ENCODE peak calls at places on chromosome 5, in nine cellular contexts. One of them, this sample, is unnamed.

GRCh38 chr5:62431735-62432617 is 19.4 kb downstream of the IPO11 start:
- DNase-seq in BJ: no peak
- DNase-seq in A549: no peak
- DNase-seq in midbrain: peak
- DNase-seq in stimulated activated CD4-positive, alpha-beta T cell treated with anti-CD3 and anti-CD28 coated beads, TNF-alpha, amount 100 ng/mL, for 24 hours: no peak
- DNase-seq in HT1080: no peak
- DNase-seq in astrocyte: no peak
- DNase-seq in Peyer's patch: no peak
- DNase-seq in substantia nigra: no peak
- DNase-seq in this sample: no peak

GRCh38 chr5:78628260-78629024 is 20.1 kb downstream of the LHFPL2 start:
- DNase-seq in BJ: no peak
- DNase-seq in A549: no peak
- DNase-seq in midbrain: no peak
- DNase-seq in stimulated activated CD4-positive, alpha-beta T cell treated with anti-CD3 and anti-CD28 coated beads, TNF-alpha, amount 100 ng/mL, for 24 hours: no peak
- DNase-seq in HT1080: no peak
- DNase-seq in astrocyte: peak
- DNase-seq in Peyer's patch: no peak
- DNase-seq in substantia nigra: no peak
- DNase-seq in this sample: no peak

GRCh38 chr5:24642022-24642421 is 2.8 kb downstream of the CDH10 start:
- DNase-seq in BJ: no peak
- DNase-seq in A549: peak
- DNase-seq in midbrain: peak
- DNase-seq in stimulated activated CD4-positive, alpha-beta T cell treated with anti-CD3 and anti-CD28 coated beads, TNF-alpha, amount 100 ng/mL, for 24 hours: no peak
- DNase-seq in HT1080: peak
- DNase-seq in astrocyte: peak
- DNase-seq in Peyer's patch: no peak
- DNase-seq in substantia nigra: no peak
- DNase-seq in this sample: peak

GRCh38 chr5:96595300-96596090 is 66.7 kb upstream of the CAST start:
- DNase-seq in BJ: no peak
- DNase-seq in A549: peak
- DNase-seq in midbrain: no peak
- DNase-seq in stimulated activated CD4-positive, alpha-beta T cell treated with anti-CD3 and anti-CD28 coated beads, TNF-alpha, amount 100 ng/mL, for 24 hours: no peak
- DNase-seq in HT1080: peak
- DNase-seq in astrocyte: no peak
- DNase-seq in Peyer's patch: no peak
- DNase-seq in substantia nigra: no peak
- DNase-seq in this sample: peak

GRCh38 chr5:122099060-122099790 is 21.2 kb upstream of the LOX start:
- DNase-seq in BJ: no peak
- DNase-seq in A549: peak
- DNase-seq in midbrain: no peak
- DNase-seq in stimulated activated CD4-positive, alpha-beta T cell treated with anti-CD3 and anti-CD28 coated beads, TNF-alpha, amount 100 ng/mL, for 24 hours: no peak
- DNase-seq in HT1080: peak
- DNase-seq in astrocyte: peak
- DNase-seq in Peyer's patch: no peak
- DNase-seq in substantia nigra: no peak
- DNase-seq in this sample: peak

GRCh38 chr5:114360362-114360761 is 1.5 kb upstream of the KCNN2 start:
- DNase-seq in BJ: no peak
- DNase-seq in A549: no peak
- DNase-seq in midbrain: no peak
- DNase-seq in stimulated activated CD4-positive, alpha-beta T cell treated with anti-CD3 and anti-CD28 coated beads, TNF-alpha, amount 100 ng/mL, for 24 hours: no peak
- DNase-seq in HT1080: no peak
- DNase-seq in astrocyte: no peak
- DNase-seq in Peyer's patch: no peak
- DNase-seq in substantia nigra: no peak
- DNase-seq in this sample: no peak

GRCh38 chr5:160903076-160903475 is 51.1 kb upstream of the ATP10B start:
- DNase-seq in BJ: no peak
- DNase-seq in A549: no peak
- DNase-seq in midbrain: no peak
- DNase-seq in stimulated activated CD4-positive, alpha-beta T cell treated with anti-CD3 and anti-CD28 coated beads, TNF-alpha, amount 100 ng/mL, for 24 hours: no peak
- DNase-seq in HT1080: no peak
- DNase-seq in astrocyte: no peak
- DNase-seq in Peyer's patch: no peak
- DNase-seq in substantia nigra: no peak
- DNase-seq in this sample: no peak

GRCh38 chr5:151772029-151772867 is 494 bp downstream of the G3BP1 start:
- DNase-seq in BJ: no peak
- DNase-seq in A549: peak
- DNase-seq in midbrain: peak
- DNase-seq in stimulated activated CD4-positive, alpha-beta T cell treated with anti-CD3 and anti-CD28 coated beads, TNF-alpha, amount 100 ng/mL, for 24 hours: peak
- DNase-seq in HT1080: peak
- DNase-seq in astrocyte: peak
- DNase-seq in Peyer's patch: peak
- DNase-seq in substantia nigra: no peak
- DNase-seq in this sample: peak

GRCh38 chr5:71677977-71678376 is 41.1 kb upstream of the CARTPT start:
- DNase-seq in BJ: no peak
- DNase-seq in A549: no peak
- DNase-seq in midbrain: no peak
- DNase-seq in stimulated activated CD4-positive, alpha-beta T cell treated with anti-CD3 and anti-CD28 coated beads, TNF-alpha, amount 100 ng/mL, for 24 hours: no peak
- DNase-seq in HT1080: no peak
- DNase-seq in astrocyte: no peak
- DNase-seq in Peyer's patch: no peak
- DNase-seq in substantia nigra: no peak
- DNase-seq in this sample: no peak

GRCh38 chr5:35458824-35459207 is 158.8 kb upstream of the SPEF2 start:
- DNase-seq in BJ: no peak
- DNase-seq in A549: no peak
- DNase-seq in midbrain: no peak
- DNase-seq in stimulated activated CD4-positive, alpha-beta T cell treated with anti-CD3 and anti-CD28 coated beads, TNF-alpha, amount 100 ng/mL, for 24 hours: no peak
- DNase-seq in HT1080: no peak
- DNase-seq in astrocyte: no peak
- DNase-seq in Peyer's patch: no peak
- DNase-seq in substantia nigra: no peak
- DNase-seq in this sample: no peak

GRCh38 chr5:18761801-18762200 is 1127.5 kb downstream of the TAF11L14 start:
- DNase-seq in BJ: no peak
- DNase-seq in A549: no peak
- DNase-seq in midbrain: no peak
- DNase-seq in stimulated activated CD4-positive, alpha-beta T cell treated with anti-CD3 and anti-CD28 coated beads, TNF-alpha, amount 100 ng/mL, for 24 hours: no peak
- DNase-seq in HT1080: peak
- DNase-seq in astrocyte: peak
- DNase-seq in Peyer's patch: no peak
- DNase-seq in substantia nigra: no peak
- DNase-seq in this sample: no peak

GRCh38 chr5:172958268-172959046 is 767 bp upstream of the RPL26L1 start:
- DNase-seq in BJ: no peak
- DNase-seq in A549: peak
- DNase-seq in midbrain: peak
- DNase-seq in stimulated activated CD4-positive, alpha-beta T cell treated with anti-CD3 and anti-CD28 coated beads, TNF-alpha, amount 100 ng/mL, for 24 hours: peak
- DNase-seq in HT1080: no peak
- DNase-seq in astrocyte: no peak
- DNase-seq in Peyer's patch: peak
- DNase-seq in substantia nigra: no peak
- DNase-seq in this sample: no peak

GRCh38 chr5:153797484-153797883 is 241.2 kb downstream of the FAM114A2 start:
- DNase-seq in BJ: no peak
- DNase-seq in A549: no peak
- DNase-seq in midbrain: no peak
- DNase-seq in stimulated activated CD4-positive, alpha-beta T cell treated with anti-CD3 and anti-CD28 coated beads, TNF-alpha, amount 100 ng/mL, for 24 hours: no peak
- DNase-seq in HT1080: no peak
- DNase-seq in astrocyte: no peak
- DNase-seq in Peyer's patch: no peak
- DNase-seq in substantia nigra: no peak
- DNase-seq in this sample: no peak

GRCh38 chr5:375921-376871 is 54.7 kb downstream of the AHRR start:
- DNase-seq in BJ: no peak
- DNase-seq in A549: no peak
- DNase-seq in midbrain: no peak
- DNase-seq in stimulated activated CD4-positive, alpha-beta T cell treated with anti-CD3 and anti-CD28 coated beads, TNF-alpha, amount 100 ng/mL, for 24 hours: no peak
- DNase-seq in HT1080: no peak
- DNase-seq in astrocyte: no peak
- DNase-seq in Peyer's patch: peak
- DNase-seq in substantia nigra: no peak
- DNase-seq in this sample: no peak

GRCh38 chr5:38011641-38012188 is 171.9 kb upstream of the GDNF start:
- DNase-seq in BJ: no peak
- DNase-seq in A549: no peak
- DNase-seq in midbrain: no peak
- DNase-seq in stimulated activated CD4-positive, alpha-beta T cell treated with anti-CD3 and anti-CD28 coated beads, TNF-alpha, amount 100 ng/mL, for 24 hours: no peak
- DNase-seq in HT1080: no peak
- DNase-seq in astrocyte: no peak
- DNase-seq in Peyer's patch: no peak
- DNase-seq in substantia nigra: no peak
- DNase-seq in this sample: no peak

GRCh38 chr5:116506448-116506847 is 68.2 kb downstream of the SEMA6A start:
- DNase-seq in BJ: no peak
- DNase-seq in A549: no peak
- DNase-seq in midbrain: no peak
- DNase-seq in stimulated activated CD4-positive, alpha-beta T cell treated with anti-CD3 and anti-CD28 coated beads, TNF-alpha, amount 100 ng/mL, for 24 hours: no peak
- DNase-seq in HT1080: no peak
- DNase-seq in astrocyte: no peak
- DNase-seq in Peyer's patch: no peak
- DNase-seq in substantia nigra: no peak
- DNase-seq in this sample: no peak

GRCh38 chr5:42583322-42583721 is 160.1 kb downstream of the GHR start:
- DNase-seq in BJ: no peak
- DNase-seq in A549: peak
- DNase-seq in midbrain: peak
- DNase-seq in stimulated activated CD4-positive, alpha-beta T cell treated with anti-CD3 and anti-CD28 coated beads, TNF-alpha, amount 100 ng/mL, for 24 hours: peak
- DNase-seq in HT1080: peak
- DNase-seq in astrocyte: peak
- DNase-seq in Peyer's patch: peak
- DNase-seq in substantia nigra: no peak
- DNase-seq in this sample: peak

GRCh38 chr5:73911761-73912393 is 285.9 kb downstream of the ARHGEF28 start:
- DNase-seq in BJ: no peak
- DNase-seq in A549: no peak
- DNase-seq in midbrain: no peak
- DNase-seq in stimulated activated CD4-positive, alpha-beta T cell treated with anti-CD3 and anti-CD28 coated beads, TNF-alpha, amount 100 ng/mL, for 24 hours: no peak
- DNase-seq in HT1080: no peak
- DNase-seq in astrocyte: peak
- DNase-seq in Peyer's patch: no peak
- DNase-seq in substantia nigra: no peak
- DNase-seq in this sample: peak

GRCh38 chr5:38497946-38498345 is 58.5 kb downstream of the LIFR start:
- DNase-seq in BJ: no peak
- DNase-seq in A549: peak
- DNase-seq in midbrain: peak
- DNase-seq in stimulated activated CD4-positive, alpha-beta T cell treated with anti-CD3 and anti-CD28 coated beads, TNF-alpha, amount 100 ng/mL, for 24 hours: no peak
- DNase-seq in HT1080: peak
- DNase-seq in astrocyte: no peak
- DNase-seq in Peyer's patch: no peak
- DNase-seq in substantia nigra: no peak
- DNase-seq in this sample: peak

GRCh38 chr5:19615661-19616060 is 372.3 kb downstream of the CDH18 start:
- DNase-seq in BJ: no peak
- DNase-seq in A549: no peak
- DNase-seq in midbrain: no peak
- DNase-seq in stimulated activated CD4-positive, alpha-beta T cell treated with anti-CD3 and anti-CD28 coated beads, TNF-alpha, amount 100 ng/mL, for 24 hours: no peak
- DNase-seq in HT1080: peak
- DNase-seq in astrocyte: peak
- DNase-seq in Peyer's patch: no peak
- DNase-seq in substantia nigra: no peak
- DNase-seq in this sample: peak

GRCh38 chr5:172868924-172869565 is 35.0 kb downstream of the ERGIC1 start:
- DNase-seq in BJ: peak
- DNase-seq in A549: peak
- DNase-seq in midbrain: peak
- DNase-seq in stimulated activated CD4-positive, alpha-beta T cell treated with anti-CD3 and anti-CD28 coated beads, TNF-alpha, amount 100 ng/mL, for 24 hours: no peak
- DNase-seq in HT1080: peak
- DNase-seq in astrocyte: peak
- DNase-seq in Peyer's patch: peak
- DNase-seq in substantia nigra: peak
- DNase-seq in this sample: peak

GRCh38 chr5:142994242-142994641 is 224.1 kb downstream of the ARHGAP26 start:
- DNase-seq in BJ: no peak
- DNase-seq in A549: no peak
- DNase-seq in midbrain: no peak
- DNase-seq in stimulated activated CD4-positive, alpha-beta T cell treated with anti-CD3 and anti-CD28 coated beads, TNF-alpha, amount 100 ng/mL, for 24 hours: no peak
- DNase-seq in HT1080: no peak
- DNase-seq in astrocyte: no peak
- DNase-seq in Peyer's patch: no peak
- DNase-seq in substantia nigra: no peak
- DNase-seq in this sample: no peak

GRCh38 chr5:138675998-138676397 is 77.2 kb upstream of the CTNNA1 start:
- DNase-seq in BJ: no peak
- DNase-seq in A549: no peak
- DNase-seq in midbrain: no peak
- DNase-seq in stimulated activated CD4-positive, alpha-beta T cell treated with anti-CD3 and anti-CD28 coated beads, TNF-alpha, amount 100 ng/mL, for 24 hours: no peak
- DNase-seq in HT1080: no peak
- DNase-seq in astrocyte: no peak
- DNase-seq in Peyer's patch: no peak
- DNase-seq in substantia nigra: no peak
- DNase-seq in this sample: no peak

GRCh38 chr5:148523139-148523538 is 131.2 kb downstream of the HTR4 start:
- DNase-seq in BJ: no peak
- DNase-seq in A549: no peak
- DNase-seq in midbrain: no peak
- DNase-seq in stimulated activated CD4-positive, alpha-beta T cell treated with anti-CD3 and anti-CD28 coated beads, TNF-alpha, amount 100 ng/mL, for 24 hours: no peak
- DNase-seq in HT1080: no peak
- DNase-seq in astrocyte: no peak
- DNase-seq in Peyer's patch: no peak
- DNase-seq in substantia nigra: no peak
- DNase-seq in this sample: no peak

GRCh38 chr5:64497390-64497789 is 8.4 kb upstream of the RGS7BP start:
- DNase-seq in BJ: no peak
- DNase-seq in A549: no peak
- DNase-seq in midbrain: no peak
- DNase-seq in stimulated activated CD4-positive, alpha-beta T cell treated with anti-CD3 and anti-CD28 coated beads, TNF-alpha, amount 100 ng/mL, for 24 hours: no peak
- DNase-seq in HT1080: peak
- DNase-seq in astrocyte: peak
- DNase-seq in Peyer's patch: no peak
- DNase-seq in substantia nigra: no peak
- DNase-seq in this sample: no peak

GRCh38 chr5:13976867-13977479 is 32.5 kb upstream of the DNAH5 start:
- DNase-seq in BJ: no peak
- DNase-seq in A549: peak
- DNase-seq in midbrain: no peak
- DNase-seq in stimulated activated CD4-positive, alpha-beta T cell treated with anti-CD3 and anti-CD28 coated beads, TNF-alpha, amount 100 ng/mL, for 24 hours: no peak
- DNase-seq in HT1080: peak
- DNase-seq in astrocyte: peak
- DNase-seq in Peyer's patch: no peak
- DNase-seq in substantia nigra: no peak
- DNase-seq in this sample: peak

GRCh38 chr5:162410365-162410764 is 342.8 kb downstream of the GABRG2 start:
- DNase-seq in BJ: no peak
- DNase-seq in A549: no peak
- DNase-seq in midbrain: no peak
- DNase-seq in stimulated activated CD4-positive, alpha-beta T cell treated with anti-CD3 and anti-CD28 coated beads, TNF-alpha, amount 100 ng/mL, for 24 hours: no peak
- DNase-seq in HT1080: no peak
- DNase-seq in astrocyte: no peak
- DNase-seq in Peyer's patch: no peak
- DNase-seq in substantia nigra: no peak
- DNase-seq in this sample: no peak

GRCh38 chr5:173456751-173457171 is 128.5 kb upstream of the STC2 start:
- DNase-seq in BJ: no peak
- DNase-seq in A549: no peak
- DNase-seq in midbrain: no peak
- DNase-seq in stimulated activated CD4-positive, alpha-beta T cell treated with anti-CD3 and anti-CD28 coated beads, TNF-alpha, amount 100 ng/mL, for 24 hours: no peak
- DNase-seq in HT1080: peak
- DNase-seq in astrocyte: peak
- DNase-seq in Peyer's patch: no peak
- DNase-seq in substantia nigra: no peak
- DNase-seq in this sample: peak

GRCh38 chr5:42467981-42468524 is 44.8 kb downstream of the GHR start:
- DNase-seq in BJ: no peak
- DNase-seq in A549: no peak
- DNase-seq in midbrain: no peak
- DNase-seq in stimulated activated CD4-positive, alpha-beta T cell treated with anti-CD3 and anti-CD28 coated beads, TNF-alpha, amount 100 ng/mL, for 24 hours: no peak
- DNase-seq in HT1080: no peak
- DNase-seq in astrocyte: no peak
- DNase-seq in Peyer's patch: no peak
- DNase-seq in substantia nigra: no peak
- DNase-seq in this sample: no peak

GRCh38 chr5:155260798-155261197 is 247.2 kb downstream of the KIF4B start:
- DNase-seq in BJ: no peak
- DNase-seq in A549: peak
- DNase-seq in midbrain: peak
- DNase-seq in stimulated activated CD4-positive, alpha-beta T cell treated with anti-CD3 and anti-CD28 coated beads, TNF-alpha, amount 100 ng/mL, for 24 hours: no peak
- DNase-seq in HT1080: peak
- DNase-seq in astrocyte: no peak
- DNase-seq in Peyer's patch: no peak
- DNase-seq in substantia nigra: no peak
- DNase-seq in this sample: no peak

GRCh38 chr5:2566280-2566679 is 185.2 kb downstream of the IRX2 start:
- DNase-seq in BJ: no peak
- DNase-seq in A549: no peak
- DNase-seq in midbrain: no peak
- DNase-seq in stimulated activated CD4-positive, alpha-beta T cell treated with anti-CD3 and anti-CD28 coated beads, TNF-alpha, amount 100 ng/mL, for 24 hours: no peak
- DNase-seq in HT1080: peak
- DNase-seq in astrocyte: no peak
- DNase-seq in Peyer's patch: no peak
- DNase-seq in substantia nigra: no peak
- DNase-seq in this sample: no peak